ENCODE peak calls at places on chromosomes 4 and X, in four cellular contexts. T is K562, D is H1, N is HepG2. O is an unnamed sample.

GRCh38 chr4:105637409-105638258 is 70.9 kb downstream of the INTS12 start:
- DNase-seq in T (no peak), D (no peak), N (peak), O (peak)

GRCh38 chr4:38292529-38292928 is 332.3 kb downstream of the PTTG2 start:
- DNase-seq in T (no peak), D (no peak), N (peak), O (no peak)

GRCh38 chr4:162201673-162202072 is 37.9 kb upstream of the FSTL5 start:
- DNase-seq in T (no peak), D (no peak), N (no peak), O (no peak)

GRCh38 chr4:113316879-113317278 is 267.4 kb downstream of the ANK2 start:
- DNase-seq in T (no peak), D (no peak), N (no peak), O (peak)

GRCh38 chrX:97790850-97791249 is 907.1 kb downstream of the RPA4 start:
- DNase-seq in T (no peak), D (no peak), N (no peak), O (no peak)

GRCh38 chrX:153689654-153690465 is 2.1 kb downstream of the SLC6A8 start:
- DNase-seq in T (peak), D (no peak), N (no peak), O (no peak)

GRCh38 chr4:128916832-128917231 is 107.3 kb downstream of the JADE1 start:
- DNase-seq in T (no peak), D (no peak), N (no peak), O (peak)

GRCh38 chr4:119894650-119895208 is 171.9 kb downstream of the MAD2L1 start:
- DNase-seq in T (no peak), D (no peak), N (no peak), O (no peak)

GRCh38 chrX:110322603-110323002 is 4.7 kb upstream of the AMMECR1 start:
- DNase-seq in T (no peak), D (no peak), N (no peak), O (no peak)

GRCh38 chr4:112523764-112524505 is 8.0 kb upstream of the NEUROG2 start:
- DNase-seq in T (peak), D (peak), N (peak), O (no peak)

GRCh38 chrX:43405191-43405590 is 250.9 kb upstream of the MAOA start:
- DNase-seq in T (no peak), D (no peak), N (no peak), O (no peak)
- TF ChIP-seq YY1 in T (no peak), D (no peak), N (no peak), O (no peak)

GRCh38 chrX:39309018-39309620 is 507.9 kb downstream of the MID1IP1 start:
- DNase-seq in T (no peak), D (no peak), N (no peak), O (no peak)
- TF ChIP-seq CBX5 in T (no peak), D (no peak), N (no peak), O (no peak)

DNA sequence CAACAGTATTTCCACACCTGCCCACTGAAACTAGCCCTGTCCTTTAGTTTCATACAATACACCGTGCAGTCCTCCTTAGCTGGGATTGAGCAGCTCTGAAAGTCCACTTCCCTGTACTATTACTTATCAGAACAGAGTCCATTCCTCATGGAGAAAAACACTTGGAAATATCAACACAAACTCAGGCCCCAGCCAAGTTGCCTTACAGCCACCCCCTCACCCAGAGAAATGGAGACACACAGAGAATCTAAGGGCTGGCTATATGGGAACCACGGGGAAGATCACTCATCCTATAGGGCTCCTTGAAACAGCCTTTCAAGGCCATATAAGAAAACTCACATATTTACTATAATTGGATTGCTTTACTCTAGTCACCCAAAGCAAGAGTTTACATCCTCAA is 1.9 kb downstream of the SCARB2 start:
- DNase-seq in T (no peak), D (no peak), N (no peak), O (no peak)
- TF ChIP-seq YY1 in T (no peak), D (no peak), N (no peak), O (no peak)

GRCh38 chr4:52572936-52573485 is 86.1 kb downstream of the USP46 start:
- DNase-seq in T (no peak), D (no peak), N (no peak), O (no peak)
- TF ChIP-seq CBX5 in T (no peak), D (no peak), N (no peak), O (no peak)

GRCh38 chr4:58247792-58248191 is 1137.6 kb upstream of the IGFBP7 start:
- DNase-seq in T (no peak), D (no peak), N (no peak), O (no peak)
- TF ChIP-seq YY1 in T (no peak), D (no peak), N (no peak), O (no peak)

GRCh38 chr4:150297861-150298474 is 219.7 kb downstream of the DCLK2 start:
- DNase-seq in T (peak), D (no peak), N (peak), O (peak)
- TF ChIP-seq CBX5 in T (no peak), D (no peak), N (no peak), O (no peak)

GRCh38 chrX:155956649-155957048 is 40.8 kb upstream of the IL9R start:
- DNase-seq in T (no peak), D (no peak), N (no peak), O (no peak)
- TF ChIP-seq YY1 in T (no peak), D (no peak), N (no peak), O (no peak)

GRCh38 chr4:82948647-82949204 is 48.2 kb downstream of the THAP9 start:
- DNase-seq in T (no peak), D (no peak), N (no peak), O (no peak)

GRCh38 chr4:82957045-82957444 is 53.6 kb downstream of the LIN54 start:
- DNase-seq in T (no peak), D (no peak), N (no peak), O (no peak)

GRCh38 chr4:82947498-82947897 is 47.0 kb downstream of the THAP9 start:
- DNase-seq in T (no peak), D (no peak), N (no peak), O (no peak)

GRCh38 chr4:82954212-82954611 is 53.7 kb downstream of the THAP9 start:
- DNase-seq in T (no peak), D (no peak), N (no peak), O (no peak)

DNA sequence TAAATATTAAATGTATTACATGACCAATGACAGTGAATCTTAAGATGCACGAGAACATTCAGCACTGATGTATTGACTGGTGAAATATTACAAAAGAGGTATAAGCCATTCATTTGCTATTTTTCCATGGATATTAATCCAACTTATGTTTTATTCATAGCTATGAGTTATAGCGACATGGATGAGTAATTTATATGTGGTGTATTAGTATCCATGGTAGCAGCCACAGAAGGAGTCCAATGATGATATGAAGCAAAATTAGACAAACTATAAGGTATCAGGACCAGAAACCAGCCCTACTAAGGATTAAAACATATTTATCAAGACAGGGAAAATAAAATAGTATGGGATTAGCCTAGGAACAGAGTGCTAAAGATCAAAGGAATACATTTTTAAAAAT is 50.7 kb downstream of the THAP9 start:
- DNase-seq in T (no peak), D (no peak), N (no peak), O (no peak)
- TF ChIP-seq CBX5 in T (no peak), D (no peak), N (no peak), O (no peak)

GRCh38 chr4:71468086-71468485 is 129.3 kb downstream of the SLC4A4 start:
- DNase-seq in T (no peak), D (no peak), N (no peak), O (no peak)
- TF ChIP-seq YY1 in T (no peak), D (no peak), N (no peak), O (no peak)

O was measured in GM12878.